ENCODE peak calls at places on chromosomes 6 and 20, in ten cellular contexts. O is NCI-H2171 treated with DMSO at 0.1 percent for 48 hours; G is stromal cell of bone marrow; S is H9; U is NCI-H524; E is AG09319; V is naive thymus-derived CD8-positive, alpha-beta T cell; T is ELR; X is breast epithelium; W is cerebellum. N is an unnamed sample.

GRCh38 chr6:84492246-84493135 is 265.0 kb upstream of the CEP162 start:
- DNase-seq in O (no peak), G (peak), S (no peak), U (no peak), E (no peak), V (no peak), T (no peak), X (no peak), W (no peak), N (no peak)

GRCh38 chr20:43188861-43189613 is 669 bp downstream of the PTPRT start:
- DNase-seq in O (no peak), G (no peak), S (peak), U (no peak), E (no peak), V (no peak), T (no peak), X (no peak), W (no peak), N (no peak)

GRCh38 chr20:33843854-33844253 is 32.7 kb downstream of the CHMP4B start:
- DNase-seq in O (no peak), G (no peak), S (no peak), U (no peak), E (no peak), V (peak), T (no peak), X (no peak), W (no peak), N (no peak)

GRCh38 chr6:82494367-82494766 is 130.8 kb downstream of the TPBG start:
- DNase-seq in O (no peak), G (no peak), S (no peak), U (no peak), E (no peak), V (no peak), T (no peak), X (no peak), W (peak), N (no peak)

GRCh38 chr6:113632220-113632864 is 224.8 kb upstream of the MARCKS start:
- DNase-seq in O (peak), G (peak), S (no peak), U (no peak), E (peak), V (no peak), T (peak), X (no peak), W (no peak), N (no peak)

GRCh38 chr6:7805828-7806227 is 79.9 kb downstream of the BMP6 start:
- DNase-seq in O (no peak), G (no peak), S (no peak), U (no peak), E (no peak), V (no peak), T (no peak), X (no peak), W (no peak), N (no peak)

GRCh38 chr6:73394577-73395354 is at the start of gene DDX43:
- DNase-seq in O (peak), G (peak), S (peak), U (peak), E (peak), V (peak), T (no peak), X (peak), W (no peak), N (no peak)

GRCh38 chr6:107679457-107679856 is 144.7 kb downstream of the SCML4 start:
- DNase-seq in O (no peak), G (no peak), S (peak), U (no peak), E (no peak), V (no peak), T (peak), X (no peak), W (no peak), N (no peak)

GRCh38 chr20:35539756-35540212 is 2.1 kb upstream of the ERGIC3 start:
- DNase-seq in O (peak), G (no peak), S (peak), U (peak), E (no peak), V (no peak), T (no peak), X (no peak), W (no peak), N (peak)

GRCh38 chr6:48111143-48111506 is at the start of gene PTCHD4:
- DNase-seq in O (no peak), G (peak), S (peak), U (no peak), E (no peak), V (no peak), T (no peak), X (no peak), W (no peak), N (no peak)

GRCh38 chr6:98458713-98459112 is 375.7 kb upstream of the POU3F2 start:
- DNase-seq in O (no peak), G (no peak), S (no peak), U (no peak), E (no peak), V (no peak), T (no peak), X (no peak), W (no peak), N (no peak)

GRCh38 chr6:17015551-17016381 is 86.1 kb upstream of the STMND1 start:
- DNase-seq in O (no peak), G (no peak), S (peak), U (no peak), E (no peak), V (peak), T (no peak), X (no peak), W (no peak), N (no peak)

GRCh38 chr6:33450434-33450833 is 3.9 kb upstream of the ZBTB9 start:
- DNase-seq in O (no peak), G (no peak), S (no peak), U (no peak), E (no peak), V (no peak), T (no peak), X (no peak), W (no peak), N (no peak)

GRCh38 chr6:28789553-28790083 is 134.2 kb downstream of the TRIM27 start:
- DNase-seq in O (peak), G (no peak), S (peak), U (peak), E (no peak), V (no peak), T (peak), X (no peak), W (no peak), N (no peak)